ENCODE peak calls at places on chromosomes 11 and 22, in five cellular contexts. L is K562, U is GM12878, D is H1, O is HepG2. J is an unnamed sample.

GRCh38 chr11:57649826-57650738 is at the start of gene YPEL4:
- DNase-seq in L (peak; percentile 83), U (no peak), D (peak; percentile 60), O (no peak), J (peak; percentile 45)

GRCh38 chr22:37749223-37749622 is 52.4 kb downstream of the TRIOBP start:
- DNase-seq in L (no peak), U (no peak), D (no peak), O (no peak), J (no peak)

GRCh38 chr11:125057370-125058060 is 5.6 kb upstream of the SLC37A2 start:
- DNase-seq in L (no peak), U (no peak), D (no peak), O (no peak), J (no peak)

GRCh38 chr22:18970180-18970947 is 34.3 kb upstream of the PRODH start:
- DNase-seq in L (no peak), U (no peak), D (peak; percentile 88), O (no peak), J (peak; percentile 72)

GRCh38 chr22:35727436-35727835 is 9.8 kb downstream of the APOL5 start:
- DNase-seq in L (peak; percentile 28), U (no peak), D (no peak), O (no peak), J (no peak)

GRCh38 chr11:65310215-65310614 is 4.5 kb upstream of the CDC42EP2 start:
- DNase-seq in L (no peak), U (no peak), D (no peak), O (no peak), J (no peak)

GRCh38 chr11:8381871-8382396 is 118.3 kb upstream of the LMO1 start:
- DNase-seq in L (no peak), U (no peak), D (no peak), O (no peak), J (no peak)

GRCh38 chr22:28874816-28875320 is 8.5 kb upstream of the ZNRF3 start:
- DNase-seq in L (no peak), U (no peak), D (no peak), O (no peak), J (no peak)

GRCh38 chr11:101583180-101584128 is at the start of gene TRPC6:
- DNase-seq in L (no peak), U (no peak), D (peak; percentile 80), O (no peak), J (peak; percentile 62)

GRCh38 chr22:37331811-37332536 is 49.7 kb downstream of the CYTH4 start:
- DNase-seq in L (peak; percentile 26), U (no peak), D (no peak), O (no peak), J (no peak)

GRCh38 chr11:122559734-122560382 is 95.7 kb upstream of the UBASH3B start:
- DNase-seq in L (no peak), U (no peak), D (peak; percentile 96), O (peak; percentile 24), J (peak; percentile 88)

GRCh38 chr11:128825050-128825806 is 41.9 kb downstream of the KCNJ1 start:
- DNase-seq in L (no peak), U (no peak), D (no peak), O (no peak), J (no peak)

GRCh38 chr11:115712296-115712695 is 208.1 kb upstream of the CADM1 start:
- DNase-seq in L (no peak), U (no peak), D (no peak), O (no peak), J (no peak)

GRCh38 chr22:39278040-39278439 is 33.3 kb upstream of the PDGFB start:
- DNase-seq in L (no peak), U (no peak), D (no peak), O (no peak), J (no peak)

GRCh38 chr11:78914503-78914902 is 339.8 kb upstream of the NARS2 start:
- DNase-seq in L (no peak), U (no peak), D (no peak), O (no peak), J (no peak)

GRCh38 chr11:64266339-64266738 is 15.0 kb downstream of the PLCB3 start:
- DNase-seq in L (no peak), U (no peak), D (no peak), O (no peak), J (no peak)

GRCh38 chr11:64619811-64620285 is 28.8 kb downstream of the SLC22A12 start:
- DNase-seq in L (peak; percentile 69), U (no peak), D (no peak), O (peak; percentile 41), J (peak; percentile 66)

GRCh38 chr11:76698321-76699043 is 27.9 kb upstream of the LRRC32 start:
- DNase-seq in L (peak; percentile 53), U (no peak), D (peak; percentile 79), O (no peak), J (peak; percentile 59)
- TF ChIP-seq CREB1 in L (no peak), U (no peak), D (peak; percentile 39), O (no peak), J (no peak)

GRCh38 chr22:45246060-45246985 is 5.6 kb upstream of the KIAA0930 start:
- DNase-seq in L (no peak), U (no peak), D (no peak), O (peak; percentile 98), J (no peak)
- TF ChIP-seq SP1 in L (no peak), U (no peak), D (no peak), O (no peak), J (no peak)

GRCh38 chr11:114318361-114318760 is 22.2 kb downstream of the NNMT start:
- DNase-seq in L (no peak), U (no peak), D (no peak), O (no peak), J (no peak)
- TF ChIP-seq CREB1 in L (no peak), U (no peak), D (no peak), O (no peak), J (no peak)

GRCh38 chr11:34250732-34251639 is 106.8 kb downstream of the ABTB2 start:
- DNase-seq in L (no peak), U (no peak), D (no peak), O (no peak), J (peak; percentile 28)
- TF ChIP-seq SP1 in L (no peak), U (no peak), D (no peak), O (no peak), J (no peak)

DNA sequence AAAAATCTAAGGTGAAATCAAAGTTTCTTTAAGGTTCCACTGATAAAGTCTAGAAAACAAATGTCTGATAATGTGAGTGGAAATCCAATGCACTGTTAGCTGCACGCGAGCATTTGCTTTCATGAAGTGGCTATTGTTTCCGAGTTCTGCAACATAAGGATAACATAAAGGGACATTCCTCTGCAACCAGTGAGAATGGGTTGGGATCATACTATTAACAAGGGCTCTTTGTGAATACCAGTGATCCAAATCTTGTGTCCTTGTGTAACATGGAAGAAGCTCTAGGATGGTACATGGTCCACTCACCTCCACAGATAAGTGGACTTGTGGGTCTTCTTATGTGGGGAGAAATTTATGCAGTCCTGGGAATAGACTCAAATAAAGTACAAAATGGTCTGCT is 24.6 kb downstream of the APIP start:
- DNase-seq in L (no peak), U (no peak), D (no peak), O (peak; percentile 63), J (no peak)
- TF ChIP-seq CREB1 in L (no peak), U (no peak), D (no peak), O (no peak), J (no peak)